ENCODE peak calls at places on chromosomes 2 and 18, in nine cellular contexts. One of them, this sample, is unnamed.

GRCh38 chr2:218008060-218009040 is 5.6 kb upstream of the TNS1 start:
- DNase-seq in Caco-2: no peak
- DNase-seq in NT2/D1: no peak
- DNase-seq in GM23248: peak; percentile 80
- DNase-seq in tibial artery: no peak
- DNase-seq in right cardiac atrium: no peak
- DNase-seq in lower leg skin: no peak
- DNase-seq in astrocyte: peak; percentile 64
- DNase-seq in choroid plexus epithelial cell: no peak
- DNase-seq in this sample: no peak

GRCh38 chr2:152480870-152481269 is 145.9 kb downstream of the FMNL2 start:
- DNase-seq in Caco-2: no peak
- DNase-seq in NT2/D1: no peak
- DNase-seq in GM23248: no peak
- DNase-seq in tibial artery: no peak
- DNase-seq in right cardiac atrium: no peak
- DNase-seq in lower leg skin: no peak
- DNase-seq in astrocyte: no peak
- DNase-seq in choroid plexus epithelial cell: no peak
- DNase-seq in this sample: no peak

GRCh38 chr18:55401638-55402191 is 186.3 kb downstream of the TCF4 start:
- DNase-seq in Caco-2: peak; percentile 56
- DNase-seq in NT2/D1: peak; percentile 16
- DNase-seq in GM23248: peak; percentile 95
- DNase-seq in tibial artery: no peak
- DNase-seq in right cardiac atrium: peak; percentile 24
- DNase-seq in lower leg skin: no peak
- DNase-seq in astrocyte: peak; percentile 90
- DNase-seq in choroid plexus epithelial cell: peak; percentile 86
- DNase-seq in this sample: peak; percentile 73

GRCh38 chr2:219302412-219302968 is 6.7 kb downstream of the PTPRN start:
- DNase-seq in Caco-2: no peak
- DNase-seq in NT2/D1: no peak
- DNase-seq in GM23248: no peak
- DNase-seq in tibial artery: no peak
- DNase-seq in right cardiac atrium: no peak
- DNase-seq in lower leg skin: no peak
- DNase-seq in astrocyte: no peak
- DNase-seq in choroid plexus epithelial cell: no peak
- DNase-seq in this sample: no peak

GRCh38 chr2:18413794-18414396 is 146.6 kb downstream of the RDH14 start:
- DNase-seq in Caco-2: no peak
- DNase-seq in NT2/D1: no peak
- DNase-seq in GM23248: peak; percentile 97
- DNase-seq in tibial artery: no peak
- DNase-seq in right cardiac atrium: no peak
- DNase-seq in lower leg skin: no peak
- DNase-seq in astrocyte: peak; percentile 87
- DNase-seq in choroid plexus epithelial cell: peak; percentile 90
- DNase-seq in this sample: peak; percentile 84

GRCh38 chr2:98530114-98530513 is 78.2 kb downstream of the COA5 start:
- DNase-seq in Caco-2: no peak
- DNase-seq in NT2/D1: no peak
- DNase-seq in GM23248: no peak
- DNase-seq in tibial artery: no peak
- DNase-seq in right cardiac atrium: no peak
- DNase-seq in lower leg skin: no peak
- DNase-seq in astrocyte: no peak
- DNase-seq in choroid plexus epithelial cell: no peak
- DNase-seq in this sample: no peak

GRCh38 chr2:159900343-159900742 is 102.3 kb upstream of the CD302 start:
- DNase-seq in Caco-2: no peak
- DNase-seq in NT2/D1: no peak
- DNase-seq in GM23248: no peak
- DNase-seq in tibial artery: no peak
- DNase-seq in right cardiac atrium: no peak
- DNase-seq in lower leg skin: no peak
- DNase-seq in astrocyte: no peak
- DNase-seq in choroid plexus epithelial cell: no peak
- DNase-seq in this sample: no peak

GRCh38 chr2:74327205-74327604 is 16.0 kb downstream of the SLC4A5 start:
- DNase-seq in Caco-2: no peak
- DNase-seq in NT2/D1: no peak
- DNase-seq in GM23248: no peak
- DNase-seq in tibial artery: no peak
- DNase-seq in right cardiac atrium: no peak
- DNase-seq in lower leg skin: no peak
- DNase-seq in astrocyte: no peak
- DNase-seq in choroid plexus epithelial cell: no peak
- DNase-seq in this sample: no peak

GRCh38 chr18:46531472-46531871 is 125.5 kb downstream of the LOXHD1 start:
- DNase-seq in Caco-2: no peak
- DNase-seq in NT2/D1: no peak
- DNase-seq in GM23248: no peak
- DNase-seq in tibial artery: no peak
- DNase-seq in right cardiac atrium: no peak
- DNase-seq in lower leg skin: peak; percentile 45
- DNase-seq in astrocyte: no peak
- DNase-seq in choroid plexus epithelial cell: no peak
- DNase-seq in this sample: no peak

GRCh38 chr2:12824771-12825363 is 108.1 kb downstream of the TRIB2 start:
- DNase-seq in Caco-2: no peak
- DNase-seq in NT2/D1: no peak
- DNase-seq in GM23248: peak; percentile 65
- DNase-seq in tibial artery: peak; percentile 86
- DNase-seq in right cardiac atrium: peak; percentile 79
- DNase-seq in lower leg skin: peak; percentile 95
- DNase-seq in astrocyte: peak; percentile 58
- DNase-seq in choroid plexus epithelial cell: no peak
- DNase-seq in this sample: no peak

DNA sequence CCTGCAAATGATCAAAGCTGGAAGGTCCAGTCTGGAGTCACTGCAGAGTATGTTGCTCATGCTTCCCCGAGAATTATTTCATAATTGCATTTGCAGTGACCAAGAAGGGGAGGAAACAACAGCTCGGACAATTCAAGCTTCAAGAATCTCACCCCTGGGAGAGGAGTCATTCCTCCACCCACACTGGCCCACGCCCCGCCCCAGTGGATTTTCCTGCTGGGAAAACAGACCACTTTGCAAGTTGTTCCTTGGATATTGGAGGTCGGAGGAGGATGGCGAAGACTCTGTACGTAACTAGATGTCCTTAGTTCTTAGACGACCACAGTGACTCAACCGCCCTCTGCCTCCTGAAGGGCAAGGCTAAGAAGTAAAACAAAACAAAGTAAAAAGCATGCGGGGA is 159.4 kb downstream of the TPO start:
- DNase-seq in Caco-2: no peak
- DNase-seq in NT2/D1: no peak
- DNase-seq in GM23248: peak; percentile 90
- DNase-seq in tibial artery: no peak
- DNase-seq in right cardiac atrium: peak; percentile 60
- DNase-seq in lower leg skin: peak; percentile 74
- DNase-seq in astrocyte: peak; percentile 72
- DNase-seq in choroid plexus epithelial cell: peak; percentile 62
- DNase-seq in this sample: peak; percentile 66
- H3K4me3 ChIP-seq in Caco-2: no peak overlapping the region
- H3K4me3 ChIP-seq in NT2/D1: no peak overlapping the region
- H3K4me3 ChIP-seq in GM23248: no peak overlapping the region
- H3K4me3 ChIP-seq in tibial artery: no peak overlapping the region
- H3K4me3 ChIP-seq in right cardiac atrium: no peak overlapping the region
- H3K4me3 ChIP-seq in lower leg skin: no peak overlapping the region
- H3K4me3 ChIP-seq in astrocyte: no peak overlapping the region
- H3K4me3 ChIP-seq in choroid plexus epithelial cell: no peak overlapping the region
- H3K4me3 ChIP-seq in this sample: no peak overlapping the region

GRCh38 chr18:79403723-79404566 is 8.2 kb downstream of the NFATC1 start:
- DNase-seq in Caco-2: no peak
- DNase-seq in NT2/D1: no peak
- DNase-seq in GM23248: peak; percentile 50
- DNase-seq in tibial artery: no peak
- DNase-seq in right cardiac atrium: no peak
- DNase-seq in lower leg skin: no peak
- DNase-seq in astrocyte: no peak
- DNase-seq in choroid plexus epithelial cell: no peak
- DNase-seq in this sample: no peak
- H3K4me3 ChIP-seq in Caco-2: no peak overlapping the region
- H3K4me3 ChIP-seq in NT2/D1: no peak overlapping the region
- H3K4me3 ChIP-seq in GM23248: no peak overlapping the region
- H3K4me3 ChIP-seq in tibial artery: peak overlapping the region; percentile 23
- H3K4me3 ChIP-seq in right cardiac atrium: no peak overlapping the region
- H3K4me3 ChIP-seq in lower leg skin: no peak overlapping the region
- H3K4me3 ChIP-seq in astrocyte: no peak overlapping the region
- H3K4me3 ChIP-seq in choroid plexus epithelial cell: no peak overlapping the region
- H3K4me3 ChIP-seq in this sample: no peak overlapping the region

GRCh38 chr2:221571108-221571390 is 1.1 kb downstream of the EPHA4 start:
- DNase-seq in Caco-2: no peak
- DNase-seq in NT2/D1: no peak
- DNase-seq in GM23248: no peak
- DNase-seq in tibial artery: no peak
- DNase-seq in right cardiac atrium: no peak
- DNase-seq in lower leg skin: no peak
- DNase-seq in astrocyte: peak; percentile 36
- DNase-seq in choroid plexus epithelial cell: peak; percentile 12
- DNase-seq in this sample: peak; percentile 19

GRCh38 chr2:221571391-221572179 is 519 bp downstream of the EPHA4 start:
- DNase-seq in Caco-2: peak; percentile 74
- DNase-seq in NT2/D1: no peak
- DNase-seq in GM23248: peak; percentile 77
- DNase-seq in tibial artery: peak; percentile 67
- DNase-seq in right cardiac atrium: peak; percentile 51
- DNase-seq in lower leg skin: peak; percentile 88
- DNase-seq in astrocyte: peak; percentile 23
- DNase-seq in choroid plexus epithelial cell: peak; percentile 45
- DNase-seq in this sample: peak; percentile 32

GRCh38 chr2:221572180-221572820 is at the start of gene EPHA4:
- DNase-seq in Caco-2: peak; percentile 97
- DNase-seq in NT2/D1: peak; percentile 85
- DNase-seq in GM23248: peak; percentile 97
- DNase-seq in tibial artery: peak; percentile 94
- DNase-seq in right cardiac atrium: peak; percentile 90
- DNase-seq in lower leg skin: peak; percentile 97
- DNase-seq in astrocyte: peak; percentile 75
- DNase-seq in choroid plexus epithelial cell: peak; percentile 88
- DNase-seq in this sample: peak; percentile 72

GRCh38 chr2:221569342-221570278 is 2.5 kb downstream of the EPHA4 start:
- DNase-seq in Caco-2: no peak
- DNase-seq in NT2/D1: no peak
- DNase-seq in GM23248: no peak
- DNase-seq in tibial artery: no peak
- DNase-seq in right cardiac atrium: no peak
- DNase-seq in lower leg skin: no peak
- DNase-seq in astrocyte: no peak
- DNase-seq in choroid plexus epithelial cell: no peak
- DNase-seq in this sample: no peak

DNA sequence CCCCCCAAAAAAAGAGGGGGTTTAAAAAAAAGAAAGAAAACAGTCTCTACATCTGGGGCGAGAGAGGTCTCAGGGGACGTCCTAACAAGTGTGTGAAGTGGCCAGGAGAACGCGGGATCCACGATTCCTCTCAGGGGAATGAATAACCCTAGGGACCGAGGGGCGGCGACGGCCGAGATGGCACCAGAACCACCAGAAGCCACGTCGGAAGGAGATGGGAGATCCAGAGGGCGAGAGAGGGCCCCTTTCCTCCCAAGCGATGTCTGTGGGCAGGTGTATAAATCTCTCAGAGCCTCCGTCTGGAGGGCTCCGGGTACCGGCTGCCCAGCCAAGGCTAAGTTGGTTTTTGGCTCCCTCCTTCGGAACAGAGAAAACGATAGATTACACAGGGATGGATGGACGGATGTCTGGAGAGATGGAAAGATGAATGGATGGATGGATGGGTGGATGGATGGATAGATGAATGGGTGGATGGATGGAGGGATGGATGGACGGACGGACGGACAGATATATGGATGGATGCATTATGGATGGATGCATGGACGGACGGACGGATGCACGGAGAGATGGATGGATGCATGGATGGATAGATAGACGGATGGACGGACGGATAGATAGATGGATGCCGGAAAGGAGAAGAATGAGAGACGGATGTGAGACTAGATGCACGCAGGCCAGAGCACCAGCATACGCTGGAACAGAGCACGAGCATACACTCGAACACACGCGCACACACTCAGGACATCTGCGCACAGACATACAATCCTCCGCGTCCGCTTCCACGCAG is 1.6 kb downstream of the EPHA4 start:
- DNase-seq in Caco-2: no peak
- DNase-seq in NT2/D1: no peak
- DNase-seq in GM23248: peak; percentile 45
- DNase-seq in tibial artery: peak; percentile 65
- DNase-seq in right cardiac atrium: peak; percentile 19
- DNase-seq in lower leg skin: peak; percentile 80
- DNase-seq in astrocyte: no peak
- DNase-seq in choroid plexus epithelial cell: peak; percentile 17
- DNase-seq in this sample: peak; percentile 6
- H3K4me3 ChIP-seq in Caco-2: peak overlapping the region; percentile 93
- H3K4me3 ChIP-seq in NT2/D1: peak overlapping the region; percentile 67
- H3K4me3 ChIP-seq in GM23248: peak overlapping the region; percentile 92
- H3K4me3 ChIP-seq in tibial artery: peak overlapping the region; percentile 70
- H3K4me3 ChIP-seq in right cardiac atrium: peak overlapping the region; percentile 96
- H3K4me3 ChIP-seq in lower leg skin: peak overlapping the region; percentile 16
- H3K4me3 ChIP-seq in astrocyte: peak overlapping the region; percentile 72
- H3K4me3 ChIP-seq in choroid plexus epithelial cell: peak overlapping the region; percentile 62
- H3K4me3 ChIP-seq in this sample: peak overlapping the region; percentile 76

GRCh38 chr2:234763051-234763909 is 188.5 kb upstream of the SH3BP4 start:
- DNase-seq in Caco-2: no peak
- DNase-seq in NT2/D1: no peak
- DNase-seq in GM23248: peak; percentile 84
- DNase-seq in tibial artery: no peak
- DNase-seq in right cardiac atrium: no peak
- DNase-seq in lower leg skin: no peak
- DNase-seq in astrocyte: peak; percentile 96
- DNase-seq in choroid plexus epithelial cell: no peak
- DNase-seq in this sample: no peak
- H3K4me3 ChIP-seq in Caco-2: no peak overlapping the region
- H3K4me3 ChIP-seq in NT2/D1: no peak overlapping the region
- H3K4me3 ChIP-seq in GM23248: peak overlapping the region; percentile 23
- H3K4me3 ChIP-seq in tibial artery: no peak overlapping the region
- H3K4me3 ChIP-seq in right cardiac atrium: no peak overlapping the region
- H3K4me3 ChIP-seq in lower leg skin: no peak overlapping the region
- H3K4me3 ChIP-seq in astrocyte: no peak overlapping the region
- H3K4me3 ChIP-seq in choroid plexus epithelial cell: no peak overlapping the region
- H3K4me3 ChIP-seq in this sample: no peak overlapping the region

DNA sequence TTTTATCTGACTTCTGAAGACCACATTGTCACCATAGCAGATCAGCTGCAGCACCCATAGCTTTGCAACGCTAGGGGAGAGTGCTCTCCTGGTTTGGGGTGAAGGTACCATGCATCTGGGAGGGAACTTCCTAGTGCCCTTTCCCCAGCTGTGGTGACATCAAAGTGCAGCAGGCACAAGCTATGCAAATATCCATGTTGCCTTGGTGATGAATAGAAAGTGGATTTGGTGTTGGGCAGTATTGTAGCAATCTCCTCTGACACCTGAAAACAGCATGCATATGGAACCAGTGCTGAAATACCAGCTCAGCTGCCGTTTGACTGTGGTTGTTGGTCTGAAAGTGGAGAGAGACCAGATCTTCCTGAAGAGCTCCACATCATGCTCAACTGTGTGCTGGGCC is 37.1 kb downstream of the BCL2L11 start:
- DNase-seq in Caco-2: no peak
- DNase-seq in NT2/D1: no peak
- DNase-seq in GM23248: no peak
- DNase-seq in tibial artery: no peak
- DNase-seq in right cardiac atrium: no peak
- DNase-seq in lower leg skin: no peak
- DNase-seq in astrocyte: no peak
- DNase-seq in choroid plexus epithelial cell: no peak
- DNase-seq in this sample: no peak
- H3K4me3 ChIP-seq in Caco-2: no peak overlapping the region
- H3K4me3 ChIP-seq in NT2/D1: no peak overlapping the region
- H3K4me3 ChIP-seq in GM23248: no peak overlapping the region
- H3K4me3 ChIP-seq in tibial artery: no peak overlapping the region
- H3K4me3 ChIP-seq in right cardiac atrium: no peak overlapping the region
- H3K4me3 ChIP-seq in lower leg skin: no peak overlapping the region
- H3K4me3 ChIP-seq in astrocyte: no peak overlapping the region
- H3K4me3 ChIP-seq in choroid plexus epithelial cell: no peak overlapping the region
- H3K4me3 ChIP-seq in this sample: no peak overlapping the region